ENCODE peak calls at places on chromosomes 11 and 22, in six cellular contexts. S is BJ; A is tibial artery; J is stimulated activated CD4-positive, alpha-beta T cell treated with anti-CD3 and anti-CD28 coated beads, Interleukin-12 subunit alpha, Interleukin-12 subunit beta, amount 100 ng/mL, for 4 hours; G is aorta; Z is H54. U is an unnamed sample.

GRCh38 chr11:1237128-1237580 is 14.3 kb downstream of the MUC5B start:
- DNase-seq in S (no peak), Z (no peak), A (no peak), G (peak), J (no peak), U (no peak)

GRCh38 chr22:47209547-47210023 is 447.1 kb downstream of the TBC1D22A start:
- DNase-seq in Z (no peak), A (no peak), J (no peak), S (no peak), G (no peak), U (no peak)

GRCh38 chr22:31001124-31001770 is 32.2 kb downstream of the TUG1 start:
- DNase-seq in G (no peak), Z (no peak), J (no peak), A (no peak), S (no peak), U (no peak)

GRCh38 chr22:48755332-48755949 is 1072.2 kb downstream of the BRD1 start:
- DNase-seq in Z (no peak), A (peak), S (no peak), G (no peak), J (no peak), U (no peak)

GRCh38 chr11:126544311-126545056 is 189.0 kb downstream of the ST3GAL4 start:
- DNase-seq in S (peak), A (no peak), Z (peak), J (no peak), G (no peak), U (peak)

GRCh38 chr11:64742087-64742939 is 1.6 kb downstream of the RASGRP2 start:
- DNase-seq in G (no peak), Z (no peak), J (no peak), S (no peak), A (no peak), U (no peak)

GRCh38 chr11:57619331-57619730 is 21.8 kb downstream of the SERPING1 start:
- DNase-seq in G (no peak), A (no peak), J (no peak), S (no peak), Z (no peak), U (no peak)

GRCh38 chr22:17770180-17771077 is 3.8 kb downstream of the BID start:
- DNase-seq in G (no peak), A (no peak), Z (no peak), S (no peak), J (no peak), U (no peak)

GRCh38 chr22:19943665-19944026 is 2.0 kb upstream of the TXNRD2 start:
- DNase-seq in Z (peak), J (no peak), S (no peak), G (peak), A (no peak), U (no peak)

GRCh38 chr11:57427692-57428082 is 766 bp upstream of the SLC43A3 start:
- DNase-seq in Z (no peak), J (no peak), A (peak), S (no peak), G (peak), U (no peak)

GRCh38 chr22:46111645-46112306 is 38.5 kb upstream of the PPARA start:
- DNase-seq in A (no peak), G (no peak), S (no peak), Z (no peak), J (no peak), U (no peak)

GRCh38 chr22:45435544-45436139 is 22.1 kb downstream of the RIBC2 start:
- DNase-seq in A (peak), S (no peak), G (peak), Z (peak), J (peak), U (peak)

GRCh38 chr11:26573896-26574295 is 1.8 kb upstream of the MUC15 start:
- DNase-seq in J (no peak), G (no peak), Z (no peak), S (no peak), A (no peak), U (no peak)

GRCh38 chr22:37154925-37155712 is 5.4 kb upstream of the IL2RB start:
- DNase-seq in G (no peak), J (no peak), S (no peak), A (no peak), Z (no peak), U (no peak)

GRCh38 chr11:35257287-35257686 is 118.3 kb downstream of the CD44 start:
- DNase-seq in A (no peak), G (no peak), S (no peak), J (no peak), Z (no peak), U (no peak)

GRCh38 chr22:36899498-36899897 is 13.9 kb upstream of the CSF2RB start:
- DNase-seq in J (no peak), S (no peak), G (no peak), A (no peak), Z (no peak), U (no peak)

GRCh38 chr22:48693377-48694135 is 1134.1 kb downstream of the BRD1 start:
- DNase-seq in A (no peak), J (no peak), S (no peak), Z (no peak), G (no peak), U (no peak)

GRCh38 chr11:31956310-31956709 is 134.6 kb upstream of the RCN1 start:
- DNase-seq in G (no peak), A (no peak), Z (no peak), S (no peak), J (no peak), U (no peak)

GRCh38 chr11:122920579-122920978 is 38.0 kb downstream of the JHY start:
- DNase-seq in J (no peak), G (no peak), S (no peak), A (no peak), Z (no peak), U (peak)

GRCh38 chr11:92552942-92553341 is 328.3 kb downstream of the FAT3 start:
- DNase-seq in J (no peak), S (no peak), Z (no peak), G (no peak), A (no peak), U (no peak)

GRCh38 chr11:120335596-120335927 is 651 bp upstream of the ARHGEF12 start:
- DNase-seq in Z (no peak), J (no peak), A (peak), G (no peak), S (no peak), U (no peak)

GRCh38 chr11:80779907-80780615 is 1339.2 kb upstream of the TENM4 start:
- DNase-seq in A (no peak), Z (no peak), J (no peak), G (no peak), S (no peak), U (no peak)

GRCh38 chr22:39937881-39938280 is 22.3 kb upstream of the TMA7B start:
- DNase-seq in Z (no peak), S (no peak), A (no peak), J (no peak), G (no peak), U (no peak)

GRCh38 chr22:39308614-39309363 is 10.6 kb downstream of the RPL3 start:
- DNase-seq in J (no peak), Z (peak), G (peak), A (peak), S (peak), U (no peak)

GRCh38 chr22:48538291-48538820 is 1289.3 kb downstream of the BRD1 start:
- DNase-seq in G (no peak), J (no peak), A (no peak), S (no peak), Z (no peak), U (no peak)

GRCh38 chr22:37165066-37165465 is 15.3 kb upstream of the IL2RB start:
- DNase-seq in J (no peak), G (no peak), A (no peak), Z (no peak), S (no peak), U (no peak)

GRCh38 chr11:92225206-92225562 is 566 bp downstream of the FAT3 start:
- DNase-seq in Z (no peak), G (peak), J (no peak), S (no peak), A (no peak), U (no peak)

GRCh38 chr22:39576027-39576426 is 5.5 kb downstream of the CACNA1I start:
- DNase-seq in Z (no peak), G (no peak), J (no peak), S (no peak), A (no peak), U (no peak)

GRCh38 chr11:32466279-32466915 is 31.1 kb upstream of the WT1 start:
- DNase-seq in S (no peak), Z (no peak), J (no peak), G (no peak), A (no peak), U (no peak)

GRCh38 chr22:35288116-35288515 is 11.6 kb upstream of the TOM1 start:
- DNase-seq in A (no peak), J (no peak), Z (no peak), S (no peak), G (no peak), U (no peak)

GRCh38 chr22:29145321-29146072 is 60.2 kb upstream of the EMID1 start:
- DNase-seq in S (no peak), G (no peak), A (no peak), Z (no peak), J (no peak), U (no peak)

GRCh38 chr11:4123218-4123617 is 28.6 kb downstream of the RRM1 start:
- DNase-seq in G (no peak), S (no peak), A (no peak), Z (no peak), J (no peak), U (no peak)

U was measured in DMS153.